ENCODE peak calls at places on chromosomes 16 and 17, in four cellular contexts. F is K562, O is body of pancreas, J is IMR-90. P is an unnamed sample.

GRCh38 chr16:28863929-28864886 is 565 bp downstream of the SH2B1 start:
- DNase-seq in F (peak), O (peak), J (peak), P (peak)

GRCh38 chr17:77999413-78000173 is 41.1 kb downstream of the TNRC6C start:
- DNase-seq in F (no peak), O (no peak), J (peak), P (no peak)

GRCh38 chr17:41687828-41688640 is 651 bp upstream of the EIF1 start:
- DNase-seq in F (no peak), O (peak), J (peak), P (peak)

GRCh38 chr17:66399441-66399840 is 97.0 kb downstream of the PRKCA start:
- DNase-seq in F (no peak), O (no peak), J (no peak), P (no peak)

GRCh38 chr17:77490361-77491183 is 349.8 kb downstream of the SEC14L1 start:
- DNase-seq in F (no peak), O (no peak), J (no peak), P (no peak)

GRCh38 chr17:4953461-4953961 is 2.6 kb downstream of the ENO3 start:
- DNase-seq in F (no peak), O (no peak), J (peak), P (no peak)

GRCh38 chr17:70622382-70623260 is 453.3 kb downstream of the KCNJ2 start:
- DNase-seq in F (peak), O (peak), J (peak), P (peak)

GRCh38 chr17:74386397-74386796 is 19.1 kb downstream of the GPR142 start:
- DNase-seq in F (no peak), O (no peak), J (no peak), P (no peak)

GRCh38 chr17:68057531-68057952 is 22.0 kb downstream of the KPNA2 start:
- DNase-seq in F (no peak), O (peak), J (peak), P (peak)

GRCh38 chr17:82240506-82241182 is 11.8 kb downstream of the SLC16A3 start:
- DNase-seq in F (no peak), O (no peak), J (no peak), P (no peak)

GRCh38 chr16:81971853-81972252 is 39.4 kb downstream of the SDR42E1 start:
- DNase-seq in F (no peak), O (no peak), J (no peak), P (no peak)

GRCh38 chr16:50547944-50548658 is at the start of gene NKD1:
- DNase-seq in F (peak), O (peak), J (peak), P (peak)

GRCh38 chr16:70793851-70794502 is 7.0 kb downstream of the VAC14 start:
- DNase-seq in F (no peak), O (no peak), J (no peak), P (no peak)

GRCh38 chr17:67942810-67943209 is 53.5 kb downstream of the C17orf58 start:
- DNase-seq in F (peak), O (no peak), J (peak), P (peak)

GRCh38 chr17:57228921-57229320 is 27.4 kb upstream of the MSI2 start:
- DNase-seq in F (no peak), O (no peak), J (no peak), P (no peak)

GRCh38 chr17:78790552-78790951 is 8.5 kb upstream of the CYTH1 start:
- DNase-seq in F (no peak), O (no peak), J (no peak), P (no peak)

GRCh38 chr16:84565669-84566495 is 52.0 kb downstream of the COTL1 start:
- DNase-seq in F (no peak), O (no peak), J (no peak), P (no peak)

GRCh38 chr16:86285938-86286921 is 224.1 kb upstream of the FOXF1 start:
- DNase-seq in F (no peak), O (no peak), J (peak), P (no peak)

GRCh38 chr17:43780135-43780534 is at the start of gene CFAP97D1:
- DNase-seq in F (no peak), O (no peak), J (no peak), P (no peak)

GRCh38 chr17:46984341-46984740 is 5.3 kb upstream of the RPRML start:
- DNase-seq in F (no peak), O (no peak), J (no peak), P (no peak)

GRCh38 chr17:81331527-81332043 is 36.5 kb upstream of the SLC38A10 start:
- DNase-seq in F (no peak), O (no peak), J (no peak), P (no peak)

GRCh38 chr17:50575581-50576210 is 15.2 kb downstream of the CACNA1G start:
- DNase-seq in F (no peak), O (no peak), J (no peak), P (no peak)

GRCh38 chr17:80219777-80220708 is at the start of the genes SGSH and SLC26A11:
- DNase-seq in F (peak), O (peak), J (peak), P (no peak)
- TF ChIP-seq POLR2A in F (peak), O (peak), J (no peak), P (no peak)

GRCh38 chr16:30758988-30759461 is 2.8 kb downstream of the CFAP119 start:
- DNase-seq in F (no peak), O (peak), J (no peak), P (no peak)

GRCh38 chr16:30761928-30762902 is at the start of the genes CFAP119 and RNF40:
- DNase-seq in F (peak), O (peak), J (peak), P (peak)

GRCh38 chr16:30760160-30760559 is 1.7 kb downstream of the CFAP119 start:
- DNase-seq in F (no peak), O (no peak), J (no peak), P (no peak)

GRCh38 chr16:30761427-30761927 is 385 bp downstream of the CFAP119 start:
- DNase-seq in F (peak), O (peak), J (peak), P (peak)

GRCh38 chr16:30760577-30761426 is 1.1 kb downstream of the CFAP119 start:
- DNase-seq in F (no peak), O (no peak), J (no peak), P (no peak)
- TF ChIP-seq POLR2A in F (no peak), O (no peak), J (no peak), P (no peak)

GRCh38 chr17:45382982-45383381 is 49.7 kb downstream of the ARHGAP27 start:
- DNase-seq in F (no peak), O (no peak), J (no peak), P (no peak)

GRCh38 chr17:45386180-45386579 is 46.5 kb downstream of the ARHGAP27 start:
- DNase-seq in F (no peak), O (peak), J (no peak), P (no peak)

GRCh38 chr17:45385331-45385997 is 47.2 kb downstream of the ARHGAP27 start:
- DNase-seq in F (peak), O (peak), J (peak), P (peak)

GRCh38 chr17:45384800-45385262 is 47.8 kb downstream of the ARHGAP27 start:
- DNase-seq in F (no peak), O (no peak), J (no peak), P (no peak)

DNA sequence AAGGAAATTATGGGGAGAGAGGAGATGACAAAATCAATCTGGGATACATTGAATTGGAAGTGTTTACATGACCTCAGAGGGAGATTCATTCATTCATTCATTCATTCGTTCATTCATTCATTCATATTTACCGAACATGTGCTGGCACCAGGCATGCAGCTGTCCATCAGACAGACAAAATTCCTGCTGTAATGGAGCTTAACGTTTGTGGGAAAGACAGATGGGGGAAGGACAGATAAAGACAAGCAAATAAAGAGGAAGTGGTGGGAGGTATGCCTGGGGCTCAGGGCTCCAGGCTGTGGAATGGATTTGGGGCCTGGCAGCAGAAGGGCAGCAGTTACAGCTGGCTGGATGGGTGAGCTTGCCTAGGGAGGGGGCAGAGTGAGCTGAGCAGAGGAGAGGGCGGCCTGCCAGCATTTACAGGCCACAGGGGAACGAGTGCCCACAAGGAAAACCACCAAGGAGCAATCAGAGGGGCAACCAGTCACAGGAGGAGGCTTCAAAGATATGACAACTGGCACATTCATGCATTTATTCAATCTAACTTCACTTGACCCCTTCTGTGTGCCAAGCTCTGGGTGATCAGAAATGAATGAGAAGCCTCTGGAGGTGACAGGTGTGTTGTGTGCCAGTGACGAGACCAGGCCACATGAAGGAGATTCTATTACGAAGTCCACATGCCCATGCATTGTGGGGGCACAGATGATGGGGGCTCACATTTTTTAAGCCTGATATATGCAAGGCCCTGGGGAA is 48.4 kb downstream of the ARHGAP27 start:
- DNase-seq in F (no peak), O (no peak), J (no peak), P (no peak)
- TF ChIP-seq POLR2A in F (no peak), O (no peak), J (no peak), P (no peak)

GRCh38 chr17:10735251-10735650 is 5.4 kb upstream of the TMEM220 start:
- DNase-seq in F (no peak), O (no peak), J (no peak), P (no peak)

GRCh38 chr17:10737786-10738185 is 8.0 kb upstream of the TMEM220 start:
- DNase-seq in F (no peak), O (no peak), J (no peak), P (no peak)

GRCh38 chr17:10738516-10739258 is 8.9 kb upstream of the TMEM220 start:
- DNase-seq in F (no peak), O (no peak), J (no peak), P (no peak)

GRCh38 chr17:10735821-10736220 is 6.0 kb upstream of the TMEM220 start:
- DNase-seq in F (no peak), O (no peak), J (no peak), P (no peak)

DNA sequence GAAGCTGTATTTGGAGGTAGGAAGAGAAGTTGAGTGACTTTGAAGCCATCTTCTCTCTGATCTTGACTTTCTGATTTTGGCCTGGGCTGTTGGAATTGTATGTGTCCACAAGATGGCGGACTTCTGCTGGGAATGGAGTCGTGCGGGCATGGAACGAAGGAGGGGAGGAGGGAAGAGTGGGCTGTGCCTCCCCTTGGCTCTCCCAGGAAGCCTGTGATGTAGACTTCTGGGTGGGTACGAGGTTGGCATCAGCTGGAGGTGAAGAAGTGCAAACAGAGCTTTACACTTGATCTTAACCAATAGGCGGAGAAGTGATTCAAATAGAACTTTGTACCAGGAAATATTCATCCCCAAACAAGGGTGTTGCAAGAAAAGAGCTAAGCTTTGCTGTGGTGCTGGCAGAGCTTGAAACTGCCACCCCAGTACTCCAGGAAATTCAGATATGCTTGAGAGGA is 7.4 kb upstream of the TMEM220 start:
- DNase-seq in F (peak), O (peak), J (peak), P (peak)
- TF ChIP-seq POLR2A in F (no peak), O (no peak), J (no peak), P (no peak)

GRCh38 chr17:58265902-58266875 is 14.5 kb downstream of the MPO start:
- DNase-seq in F (no peak), O (no peak), J (no peak), P (no peak)
- TF ChIP-seq POLR2A in F (no peak), O (no peak), J (no peak), P (no peak)

DNA sequence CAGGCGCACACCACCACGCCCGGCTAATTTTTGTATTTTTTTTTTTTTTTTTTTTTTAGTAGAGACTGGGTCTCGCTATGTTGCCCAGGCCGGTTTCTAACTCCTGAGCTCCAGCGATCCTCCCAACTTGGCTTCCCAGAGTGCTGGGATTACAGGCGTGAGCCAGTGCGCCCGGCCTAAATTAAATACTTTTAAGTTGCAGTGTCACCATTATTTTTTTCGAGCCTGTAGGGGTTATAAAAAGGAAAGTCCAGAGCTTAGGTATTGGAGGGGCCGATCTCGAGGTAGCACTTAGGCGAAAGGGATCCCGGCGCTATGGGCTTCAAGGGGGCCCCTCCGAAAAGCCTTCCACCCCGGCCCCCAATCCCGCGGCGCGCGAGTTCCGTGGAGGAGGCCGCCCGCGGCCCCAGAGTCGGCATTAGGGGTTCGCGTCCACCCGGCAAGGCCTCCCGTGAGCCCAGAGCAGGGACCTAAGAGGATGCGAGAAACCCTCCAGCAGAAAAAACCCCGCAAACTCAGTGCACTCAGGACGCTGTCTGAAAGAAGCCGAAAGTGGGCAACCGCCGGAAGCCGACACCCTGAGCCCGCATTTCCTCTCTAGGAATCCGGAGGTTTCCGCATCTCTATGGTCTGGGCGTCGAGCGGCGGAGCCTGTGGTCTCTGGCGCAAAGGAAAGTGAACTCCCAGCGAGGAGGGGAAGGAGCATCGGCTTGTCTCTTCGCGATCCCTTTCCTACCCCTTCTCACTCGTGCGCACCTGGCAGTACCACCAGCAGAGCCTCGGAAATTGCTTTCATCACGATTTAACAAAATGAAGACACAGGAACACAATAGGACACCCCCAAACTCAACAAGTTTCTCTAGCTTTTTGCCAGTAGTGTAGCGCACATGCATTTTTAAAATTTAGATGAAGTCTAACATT is 14.1 kb upstream of the RGS9 start:
- DNase-seq in F (peak), O (peak), J (peak), P (peak)
- TF ChIP-seq POLR2A in F (peak), O (peak), J (peak), P (peak)

GRCh38 chr17:1019451-1019850 is 22.5 kb downstream of the TIMM22 start:
- DNase-seq in F (no peak), O (no peak), J (no peak), P (no peak)
- TF ChIP-seq POLR2A in F (no peak), O (no peak), J (no peak), P (no peak)

GRCh38 chr16:80540516-80541305 is at the start of gene DYNLRB2:
- DNase-seq in F (peak), O (peak), J (peak), P (peak)
- TF ChIP-seq POLR2A in F (peak), O (no peak), J (peak), P (peak)

P was measured in erythroblast.